ENCODE peak calls at places on chromosome 10, in four cellular contexts. L, H, G and U are unnamed samples.

GRCh38 chr10:132336064-132336746 is 4.2 kb downstream of the LRRC27 start:
- DNase-seq in H (no peak), G (peak), L (no peak), U (no peak)

GRCh38 chr10:84957427-84957826 is 629.0 kb downstream of the CCSER2 start:
- DNase-seq in G (no peak), L (no peak), H (no peak), U (no peak)

GRCh38 chr10:85542936-85543730 is 823.5 kb downstream of the GRID1 start:
- DNase-seq in H (no peak), L (no peak), G (no peak), U (no peak)

GRCh38 chr10:63515002-63515763 is 6.0 kb upstream of the REEP3 start:
- DNase-seq in G (no peak), L (peak), H (no peak), U (no peak)

GRCh38 chr10:93867481-93867880 is 26.3 kb upstream of the SLC35G1 start:
- DNase-seq in H (no peak), L (no peak), G (no peak), U (no peak)

GRCh38 chr10:77846718-77847311 is 79.7 kb downstream of the DLG5 start:
- DNase-seq in G (peak), L (peak), H (no peak), U (peak)

GRCh38 chr10:5684971-5685763 is 529 bp downstream of the TASOR2 start:
- DNase-seq in H (peak), G (peak), L (peak), U (peak)

GRCh38 chr10:32376780-32377179 is 29.8 kb upstream of the EPC1 start:
- DNase-seq in H (no peak), L (no peak), G (no peak), U (no peak)

GRCh38 chr10:29946953-29947700 is 112.3 kb downstream of the JCAD start:
- DNase-seq in L (no peak), G (no peak), H (no peak), U (no peak)

GRCh38 chr10:32971536-32972091 is 13.6 kb upstream of the ITGB1 start:
- DNase-seq in H (no peak), G (peak), L (peak), U (no peak)

GRCh38 chr10:14904864-14905263 is 26.2 kb downstream of the SUV39H2 start:
- DNase-seq in H (no peak), L (no peak), G (no peak), U (no peak)

GRCh38 chr10:79298403-79299244 is 48.6 kb upstream of the PPIF start:
- DNase-seq in L (peak), H (no peak), G (peak), U (peak)

GRCh38 chr10:78321500-78321899 is 287.8 kb downstream of the RPS24 start:
- DNase-seq in H (no peak), G (no peak), L (no peak), U (no peak)

GRCh38 chr10:78028438-78029293 is 649 bp downstream of the POLR3A start:
- DNase-seq in G (peak), L (peak), H (no peak), U (no peak)

GRCh38 chr10:103793429-103793828 is 61.9 kb downstream of the SH3PXD2A start:
- DNase-seq in H (no peak), L (no peak), G (peak), U (no peak)

GRCh38 chr10:90125406-90125805 is 424.0 kb downstream of the KIF20B start:
- DNase-seq in H (no peak), L (no peak), G (no peak), U (no peak)

GRCh38 chr10:104622598-104623209 is 18.4 kb upstream of the SORCS3 start:
- DNase-seq in G (peak), H (no peak), L (peak), U (peak)

GRCh38 chr10:103917326-103918052 is 495 bp downstream of the STN1 start:
- DNase-seq in L (peak), G (peak), H (no peak), U (peak)

GRCh38 chr10:126012485-126012884 is 116.1 kb downstream of the FANK1 start:
- DNase-seq in L (no peak), G (no peak), H (no peak), U (no peak)

GRCh38 chr10:75231672-75232581 is 3.8 kb downstream of the COMTD1 start:
- DNase-seq in L (peak), G (no peak), H (no peak), U (no peak)

GRCh38 chr10:7231420-7232414 is 179.1 kb downstream of the SFMBT2 start:
- DNase-seq in H (no peak), L (peak), G (no peak), U (no peak)

GRCh38 chr10:15321431-15322321 is 49.4 kb downstream of the FAM171A1 start:
- DNase-seq in H (no peak), G (no peak), L (no peak), U (no peak)

GRCh38 chr10:118569241-118569881 is 26.1 kb downstream of the PRLHR start:
- DNase-seq in G (no peak), H (no peak), L (no peak), U (no peak)

GRCh38 chr10:65342226-65342625 is 1583.6 kb upstream of the LRRTM3 start:
- DNase-seq in H (no peak), G (no peak), L (no peak), U (no peak)

GRCh38 chr10:50512743-50513416 is 110.9 kb downstream of the SGMS1 start:
- DNase-seq in L (no peak), G (no peak), H (peak), U (no peak)

GRCh38 chr10:85003083-85003482 is 674.7 kb downstream of the CCSER2 start:
- DNase-seq in H (no peak), G (no peak), L (no peak), U (no peak)

GRCh38 chr10:93333278-93333978 is 148.7 kb downstream of the MYOF start:
- DNase-seq in L (no peak), H (no peak), G (no peak), U (no peak)

GRCh38 chr10:27383595-27384542 is 120.2 kb upstream of the RAB18 start:
- DNase-seq in H (no peak), L (no peak), G (peak), U (no peak)

GRCh38 chr10:13231808-13232207 is 2.4 kb downstream of the UCMA start:
- DNase-seq in G (no peak), L (no peak), H (no peak), U (no peak)

GRCh38 chr10:6052247-6053221 is 9.6 kb downstream of the IL2RA start:
- DNase-seq in G (no peak), H (peak), L (no peak), U (no peak)

GRCh38 chr10:33434948-33435347 is 100.5 kb upstream of the NRP1 start:
- DNase-seq in G (no peak), H (no peak), L (no peak), U (no peak)

GRCh38 chr10:47164126-47164799 is 135.7 kb upstream of the GDF10 start:
- DNase-seq in L (no peak), G (no peak), H (no peak), U (no peak)

GRCh38 chr10:34850036-34850435 is 34.9 kb upstream of the PARD3 start:
- DNase-seq in L (no peak), G (no peak), H (no peak), U (no peak)

GRCh38 chr10:83541096-83541495 is 598.2 kb upstream of the GHITM start:
- DNase-seq in G (no peak), L (no peak), H (no peak), U (no peak)

GRCh38 chr10:20874261-20874660 is 22.9 kb downstream of the NEBL start:
- DNase-seq in L (no peak), G (no peak), H (no peak), U (no peak)
- TF ChIP-seq FOXK2 in L (no peak), G (no peak), H (no peak), U (no peak)

GRCh38 chr10:62082729-62083412 is 181.4 kb downstream of the ARID5B start:
- DNase-seq in L (no peak), G (peak), H (peak), U (peak)
- TF ChIP-seq SP1 in L (no peak), G (no peak), H (no peak), U (no peak)

DNA sequence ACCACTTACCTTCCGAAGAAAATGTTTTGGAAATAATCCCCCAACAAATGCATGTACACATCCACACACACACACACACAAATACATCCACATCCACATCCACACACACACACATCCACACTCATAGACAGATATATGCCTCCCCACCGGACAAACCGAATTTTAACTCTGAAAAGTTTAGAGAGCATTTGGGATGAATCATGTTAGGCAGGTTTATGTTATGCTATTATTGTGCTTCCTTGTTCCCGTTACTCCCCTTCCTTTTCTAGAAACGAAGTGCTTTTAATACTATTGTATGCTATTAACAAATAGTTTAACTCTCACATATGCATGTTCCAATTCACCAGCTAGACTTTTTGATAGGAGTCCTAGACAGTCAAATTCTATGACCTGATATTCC is 91.5 kb downstream of the FAS start:
- DNase-seq in L (no peak), G (no peak), H (no peak), U (no peak)
- TF ChIP-seq BHLHE40 in L (no peak), G (no peak), H (no peak), U (no peak)

GRCh38 chr10:124348801-124349200 is 69.9 kb downstream of the OAT start:
- DNase-seq in G (no peak), H (no peak), L (no peak), U (no peak)

GRCh38 chr10:124349231-124349992 is 69.3 kb downstream of the OAT start:
- DNase-seq in G (no peak), L (no peak), H (no peak), U (no peak)

GRCh38 chr10:124351481-124352220 is 67.1 kb downstream of the OAT start:
- DNase-seq in G (no peak), H (no peak), L (no peak), U (no peak)

GRCh38 chr10:124349993-124350280 is 68.8 kb downstream of the OAT start:
- DNase-seq in G (no peak), L (no peak), H (no peak), U (no peak)

GRCh38 chr10:124350806-124351205 is 67.9 kb downstream of the OAT start:
- DNase-seq in L (no peak), H (no peak), G (no peak), U (no peak)
- TF ChIP-seq FOXK2 in L (no peak), H (no peak), G (no peak), U (no peak)

DNA sequence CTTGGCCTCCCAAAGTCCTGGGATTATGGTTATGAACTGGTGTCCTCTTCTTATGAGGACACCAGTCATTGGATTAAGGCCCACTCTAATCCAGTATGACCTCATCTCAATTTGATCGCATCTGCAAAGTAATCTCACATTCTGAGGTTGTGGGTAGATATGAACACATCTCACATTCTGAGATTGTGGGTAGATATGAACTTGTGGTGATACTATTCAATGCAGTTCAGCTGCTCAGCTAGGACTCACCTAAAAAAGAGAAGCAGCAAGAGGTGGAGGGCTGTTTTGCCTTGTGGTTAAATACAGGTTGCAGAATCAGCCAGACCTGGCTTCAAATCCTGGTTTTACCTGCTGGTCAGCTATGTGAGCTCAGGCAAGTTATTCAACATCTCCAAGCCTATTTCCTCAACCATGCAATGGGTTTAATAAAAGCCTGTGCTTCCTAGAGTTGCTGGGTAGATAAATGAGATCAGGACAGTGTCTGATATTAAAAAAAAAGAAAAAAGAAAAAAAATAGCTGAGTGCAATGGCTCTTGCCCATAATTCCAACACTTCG is 8.5 kb upstream of the BAG3 start:
- DNase-seq in G (no peak), H (no peak), L (no peak), U (no peak)
- TF ChIP-seq SP1 in G (no peak), H (no peak), L (no peak), U (no peak)

GRCh38 chr10:1120761-1121160 is 64.6 kb downstream of the WDR37 start:
- DNase-seq in L (no peak), H (no peak), G (no peak), U (no peak)
- TF ChIP-seq BHLHE40 in L (no peak), H (no peak), G (no peak), U (no peak)

DNA sequence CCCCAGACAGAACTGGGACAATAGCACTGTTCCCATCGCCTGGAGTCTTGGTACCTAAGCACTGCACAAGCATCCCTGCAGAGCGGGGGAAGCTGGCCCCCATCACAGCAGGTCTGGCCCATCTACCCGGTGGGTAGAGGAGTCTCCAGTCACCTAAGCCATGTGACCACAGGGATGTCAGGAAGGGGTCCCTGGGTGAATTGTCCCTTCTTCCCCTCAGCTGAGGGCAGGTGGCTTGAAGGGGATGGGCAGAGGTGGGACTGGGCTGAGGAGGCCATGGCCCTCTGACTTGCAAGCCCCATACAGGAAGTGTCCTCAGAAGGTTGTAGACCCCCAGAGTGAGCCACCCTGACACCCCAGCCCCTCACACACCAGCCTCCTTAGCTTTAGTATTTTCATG is 39.7 kb downstream of the FRMPD2 start:
- DNase-seq in H (no peak), L (no peak), G (no peak), U (no peak)
- TF ChIP-seq FOXK2 in H (no peak), L (no peak), G (no peak), U (no peak)

DNA sequence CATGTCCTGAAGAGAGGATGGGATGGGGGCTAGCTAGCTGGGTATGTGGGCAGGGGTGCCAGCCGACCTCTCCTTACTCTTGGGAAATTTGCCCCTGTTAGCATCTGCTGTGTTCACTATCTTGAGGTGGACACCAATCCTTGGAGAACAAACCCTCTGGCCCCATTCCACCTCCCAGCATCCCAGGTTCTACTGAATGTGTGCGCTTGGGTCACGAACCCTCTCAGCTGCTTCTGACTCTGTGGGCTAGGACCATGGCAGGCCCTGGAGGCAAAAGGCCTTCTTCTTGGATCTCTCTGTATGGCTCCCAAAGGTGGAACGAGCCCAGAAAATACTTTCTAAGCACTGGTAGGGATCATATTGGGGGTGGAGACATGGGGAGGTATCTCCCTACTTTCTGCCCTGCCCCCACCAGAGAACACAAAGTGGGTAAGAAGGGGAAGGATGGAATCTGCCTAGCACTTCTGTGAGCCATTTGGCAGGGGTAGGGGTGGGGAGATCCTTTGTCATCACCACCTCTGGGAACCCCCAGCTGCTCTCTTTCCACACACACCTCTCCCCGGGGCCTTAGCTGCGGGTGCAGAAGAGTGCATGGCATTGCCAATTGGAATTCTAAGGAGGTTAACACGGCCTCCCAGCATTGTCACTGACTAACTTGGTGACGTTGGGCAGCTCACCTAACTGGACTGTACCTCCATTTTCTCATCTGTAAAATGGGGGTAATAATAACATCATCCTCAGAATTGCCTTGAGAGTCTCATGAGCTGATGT is 7.7 kb downstream of the UNC5B start:
- DNase-seq in G (no peak), H (no peak), L (no peak), U (no peak)
- TF ChIP-seq SP1 in G (no peak), H (no peak), L (no peak), U (no peak)

DNA sequence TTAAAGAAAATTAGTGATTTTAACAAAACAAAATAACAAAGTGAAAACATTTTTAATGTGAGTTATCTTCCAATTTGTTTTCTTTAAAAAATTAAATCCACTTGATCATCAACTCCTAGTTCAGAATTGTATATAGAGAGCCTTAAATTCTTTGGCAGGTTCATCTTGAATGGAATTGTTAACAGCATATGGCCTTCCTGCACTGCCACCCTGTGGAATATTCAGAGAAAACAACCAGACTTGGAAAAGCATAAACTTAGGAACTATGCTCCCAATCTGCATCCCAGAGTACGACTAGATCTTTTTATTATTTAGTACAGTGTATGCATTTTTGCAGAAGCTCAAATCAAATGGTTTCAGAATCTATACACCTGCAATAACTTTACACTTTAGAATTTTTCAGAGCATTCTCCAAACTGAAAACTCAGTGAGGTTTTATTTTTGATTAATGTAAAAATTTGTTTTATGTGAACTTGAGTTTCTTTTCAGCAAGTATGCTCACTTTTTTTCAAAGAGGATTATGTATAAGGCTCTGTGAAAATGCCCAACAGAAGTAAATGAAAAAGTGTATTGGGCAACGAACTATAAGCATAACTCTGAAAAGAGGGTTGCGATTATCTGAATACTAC is 44.9 kb upstream of the ANK3 start:
- DNase-seq in H (no peak), L (peak), G (peak), U (peak)
- TF ChIP-seq BHLHE40 in H (no peak), L (no peak), G (no peak), U (no peak)

DNA sequence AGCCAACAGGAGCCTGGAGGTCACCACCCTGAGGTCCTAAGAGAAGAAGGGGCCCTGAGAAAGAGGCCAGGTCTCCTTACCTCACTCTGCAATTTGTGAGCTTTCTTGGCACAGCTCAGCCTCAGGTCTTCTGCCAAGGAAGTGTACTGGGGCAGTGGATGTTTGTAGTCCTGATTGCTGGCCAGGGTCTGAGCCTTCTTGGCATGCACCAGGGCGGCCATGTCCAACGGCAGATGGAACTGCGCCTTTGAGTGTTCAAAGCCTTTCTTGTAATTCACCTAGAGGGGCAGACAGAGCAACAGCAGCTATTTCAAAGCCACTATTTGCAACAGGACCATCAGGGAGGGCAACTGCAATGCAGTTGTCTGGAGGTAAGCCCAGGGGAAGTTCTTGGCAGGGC is 51.7 kb downstream of the NRAP start:
- DNase-seq in H (no peak), G (no peak), L (no peak), U (no peak)
- TF ChIP-seq FOXK2 in H (no peak), G (no peak), L (no peak), U (no peak)